ENCODE peak calls at places on chromosomes 5 and 9, in four cellular contexts. X is activated CD8-positive, alpha-beta memory T cell treated with anti-CD3 and anti-CD28 coated beads for 4 hours; B is astrocyte of the cerebellum; Q is lower leg skin. K is an unnamed sample.

GRCh38 chr9:69063839-69064238 is 28.3 kb downstream of the FXN start:
- DNase-seq in Q (no peak), B (no peak), X (no peak), K (no peak)

GRCh38 chr9:73269430-73270101 is 117.9 kb downstream of the ANXA1 start:
- DNase-seq in X (no peak), B (peak; percentile 24), Q (no peak), K (no peak)

GRCh38 chr9:126681336-126681735 is 67.6 kb downstream of the LMX1B start:
- DNase-seq in B (no peak), X (no peak), Q (no peak), K (no peak)

GRCh38 chr5:33816791-33817190 is 75.0 kb downstream of the ADAMTS12 start:
- DNase-seq in Q (no peak), B (no peak), X (no peak), K (no peak)

GRCh38 chr9:3708751-3709150 is 182.9 kb upstream of the RFX3 start:
- DNase-seq in B (peak; percentile 49), X (no peak), Q (no peak), K (no peak)

GRCh38 chr5:108728566-108729305 is 19.0 kb upstream of the FER start:
- DNase-seq in Q (no peak), B (no peak), X (peak; percentile 50), K (no peak)

GRCh38 chr9:127531676-127532075 is 80.4 kb downstream of the LRSAM1 start:
- DNase-seq in X (no peak), Q (no peak), B (no peak), K (no peak)

GRCh38 chr5:111948517-111948916 is 191.5 kb upstream of the NREP start:
- DNase-seq in B (peak; percentile 90), X (no peak), Q (no peak), K (no peak)

GRCh38 chr9:124659099-124659659 is 111.9 kb downstream of the NR6A1 start:
- DNase-seq in Q (peak; percentile 92), B (peak; percentile 74), X (no peak), K (peak; percentile 53)

GRCh38 chr5:143737073-143737472 is 74.9 kb upstream of the HMHB1 start:
- DNase-seq in X (no peak), Q (no peak), B (no peak), K (no peak)

K was measured in germinal center.